ENCODE peak calls at places on chromosome 7, in nine cellular contexts. One of them, this sample, is unnamed.

GRCh38 chr7:50558380-50559051 is 6.7 kb downstream of the DDC start:
- DNase-seq in lower lobe of right lung: no peak
- DNase-seq in thyroid gland: no peak
- DNase-seq in cardiac muscle cell: no peak
- DNase-seq in colonic mucosa: no peak
- DNase-seq in psoas muscle: no peak
- DNase-seq in GM12865: no peak
- DNase-seq in endodermal cell: no peak
- DNase-seq in H1: no peak
- DNase-seq in this sample: no peak

GRCh38 chr7:91112902-91113321 is 151.3 kb upstream of the FZD1 start:
- DNase-seq in lower lobe of right lung: no peak
- DNase-seq in thyroid gland: no peak
- DNase-seq in cardiac muscle cell: no peak
- DNase-seq in colonic mucosa: no peak
- DNase-seq in psoas muscle: no peak
- DNase-seq in GM12865: no peak
- DNase-seq in endodermal cell: no peak
- DNase-seq in H1: no peak
- DNase-seq in this sample: peak; percentile 19

GRCh38 chr7:32891046-32891799 is at the start of gene KBTBD2:
- DNase-seq in lower lobe of right lung: peak; percentile 91
- DNase-seq in thyroid gland: peak; percentile 86
- DNase-seq in cardiac muscle cell: peak; percentile 91
- DNase-seq in colonic mucosa: peak; percentile 78
- DNase-seq in psoas muscle: peak; percentile 88
- DNase-seq in GM12865: peak; percentile 93
- DNase-seq in endodermal cell: peak; percentile 92
- DNase-seq in H1: peak; percentile 80
- DNase-seq in this sample: peak; percentile 94

GRCh38 chr7:24729365-24730017 is 27.8 kb downstream of the GSDME start:
- DNase-seq in lower lobe of right lung: no peak
- DNase-seq in thyroid gland: no peak
- DNase-seq in cardiac muscle cell: no peak
- DNase-seq in colonic mucosa: no peak
- DNase-seq in psoas muscle: no peak
- DNase-seq in GM12865: no peak
- DNase-seq in endodermal cell: no peak
- DNase-seq in H1: no peak
- DNase-seq in this sample: no peak

GRCh38 chr7:78530351-78530750 is 731.8 kb downstream of the PHTF2 start:
- DNase-seq in lower lobe of right lung: no peak
- DNase-seq in thyroid gland: no peak
- DNase-seq in cardiac muscle cell: no peak
- DNase-seq in colonic mucosa: no peak
- DNase-seq in psoas muscle: no peak
- DNase-seq in GM12865: no peak
- DNase-seq in endodermal cell: no peak
- DNase-seq in H1: no peak
- DNase-seq in this sample: peak; percentile 32

GRCh38 chr7:70674268-70675025 is 457.5 kb upstream of the GALNT17 start:
- DNase-seq in lower lobe of right lung: no peak
- DNase-seq in thyroid gland: no peak
- DNase-seq in cardiac muscle cell: no peak
- DNase-seq in colonic mucosa: no peak
- DNase-seq in psoas muscle: no peak
- DNase-seq in GM12865: no peak
- DNase-seq in endodermal cell: peak; percentile 76
- DNase-seq in H1: no peak
- DNase-seq in this sample: no peak

GRCh38 chr7:81684513-81685262 is 85.2 kb downstream of the HGF start:
- DNase-seq in lower lobe of right lung: peak; percentile 70
- DNase-seq in thyroid gland: peak; percentile 93
- DNase-seq in cardiac muscle cell: peak; percentile 60
- DNase-seq in colonic mucosa: peak; percentile 75
- DNase-seq in psoas muscle: peak; percentile 88
- DNase-seq in GM12865: peak; percentile 85
- DNase-seq in endodermal cell: no peak
- DNase-seq in H1: no peak
- DNase-seq in this sample: peak; percentile 100

GRCh38 chr7:30173058-30173897 is 38.5 kb downstream of the MTURN start:
- DNase-seq in lower lobe of right lung: peak; percentile 67
- DNase-seq in thyroid gland: peak; percentile 25
- DNase-seq in cardiac muscle cell: peak; percentile 73
- DNase-seq in colonic mucosa: peak; percentile 45
- DNase-seq in psoas muscle: peak; percentile 84
- DNase-seq in GM12865: no peak
- DNase-seq in endodermal cell: peak; percentile 55
- DNase-seq in H1: no peak
- DNase-seq in this sample: peak; percentile 98

GRCh38 chr7:101243786-101244384 is 996 bp downstream of the FIS1 start:
- DNase-seq in lower lobe of right lung: no peak
- DNase-seq in thyroid gland: no peak
- DNase-seq in cardiac muscle cell: no peak
- DNase-seq in colonic mucosa: peak; percentile 34
- DNase-seq in psoas muscle: no peak
- DNase-seq in GM12865: no peak
- DNase-seq in endodermal cell: peak; percentile 90
- DNase-seq in H1: peak; percentile 87
- DNase-seq in this sample: peak; percentile 43

GRCh38 chr7:64885520-64886240 is 17.4 kb upstream of the ZNF273 start:
- DNase-seq in lower lobe of right lung: no peak
- DNase-seq in thyroid gland: no peak
- DNase-seq in cardiac muscle cell: no peak
- DNase-seq in colonic mucosa: peak; percentile 11
- DNase-seq in psoas muscle: no peak
- DNase-seq in GM12865: no peak
- DNase-seq in endodermal cell: peak; percentile 9
- DNase-seq in H1: no peak
- DNase-seq in this sample: no peak

GRCh38 chr7:75979361-75980125 is 14.9 kb downstream of the TMEM120A start:
- DNase-seq in lower lobe of right lung: no peak
- DNase-seq in thyroid gland: no peak
- DNase-seq in cardiac muscle cell: no peak
- DNase-seq in colonic mucosa: peak; percentile 20
- DNase-seq in psoas muscle: no peak
- DNase-seq in GM12865: no peak
- DNase-seq in endodermal cell: peak; percentile 37
- DNase-seq in H1: no peak
- DNase-seq in this sample: no peak

GRCh38 chr7:106010331-106010730 is 47.3 kb downstream of the CDHR3 start:
- DNase-seq in lower lobe of right lung: no peak
- DNase-seq in thyroid gland: peak; percentile 40
- DNase-seq in cardiac muscle cell: no peak
- DNase-seq in colonic mucosa: no peak
- DNase-seq in psoas muscle: no peak
- DNase-seq in GM12865: no peak
- DNase-seq in endodermal cell: no peak
- DNase-seq in H1: no peak
- DNase-seq in this sample: peak; percentile 8

GRCh38 chr7:54839538-54840213 is 80.7 kb upstream of the SEC61G start:
- DNase-seq in lower lobe of right lung: peak; percentile 77
- DNase-seq in thyroid gland: peak; percentile 68
- DNase-seq in cardiac muscle cell: peak; percentile 29
- DNase-seq in colonic mucosa: peak; percentile 54
- DNase-seq in psoas muscle: peak; percentile 79
- DNase-seq in GM12865: peak; percentile 22
- DNase-seq in endodermal cell: peak; percentile 94
- DNase-seq in H1: peak; percentile 85
- DNase-seq in this sample: peak; percentile 75

GRCh38 chr7:56007167-56007652 is 42.8 kb downstream of the NIPSNAP2 start:
- DNase-seq in lower lobe of right lung: no peak
- DNase-seq in thyroid gland: no peak
- DNase-seq in cardiac muscle cell: peak; percentile 4
- DNase-seq in colonic mucosa: no peak
- DNase-seq in psoas muscle: no peak
- DNase-seq in GM12865: no peak
- DNase-seq in endodermal cell: no peak
- DNase-seq in H1: no peak
- DNase-seq in this sample: peak; percentile 15

GRCh38 chr7:48154792-48155413 is 16.4 kb upstream of the ABCA13 start:
- DNase-seq in lower lobe of right lung: no peak
- DNase-seq in thyroid gland: peak; percentile 10
- DNase-seq in cardiac muscle cell: peak; percentile 33
- DNase-seq in colonic mucosa: peak; percentile 81
- DNase-seq in psoas muscle: no peak
- DNase-seq in GM12865: peak; percentile 48
- DNase-seq in endodermal cell: peak; percentile 75
- DNase-seq in H1: no peak
- DNase-seq in this sample: no peak

GRCh38 chr7:100019908-100020307 is 4.5 kb downstream of the ZKSCAN1 start:
- DNase-seq in lower lobe of right lung: no peak
- DNase-seq in thyroid gland: peak; percentile 3
- DNase-seq in cardiac muscle cell: peak; percentile 21
- DNase-seq in colonic mucosa: no peak
- DNase-seq in psoas muscle: no peak
- DNase-seq in GM12865: no peak
- DNase-seq in endodermal cell: no peak
- DNase-seq in H1: no peak
- DNase-seq in this sample: no peak

GRCh38 chr7:118110178-118110577 is 73.8 kb upstream of the LSM8 start:
- DNase-seq in lower lobe of right lung: no peak
- DNase-seq in thyroid gland: no peak
- DNase-seq in cardiac muscle cell: no peak
- DNase-seq in colonic mucosa: no peak
- DNase-seq in psoas muscle: no peak
- DNase-seq in GM12865: no peak
- DNase-seq in endodermal cell: no peak
- DNase-seq in H1: no peak
- DNase-seq in this sample: no peak

GRCh38 chr7:90910136-90910535 is 314.0 kb downstream of the CDK14 start:
- DNase-seq in lower lobe of right lung: no peak
- DNase-seq in thyroid gland: no peak
- DNase-seq in cardiac muscle cell: no peak
- DNase-seq in colonic mucosa: no peak
- DNase-seq in psoas muscle: no peak
- DNase-seq in GM12865: no peak
- DNase-seq in endodermal cell: no peak
- DNase-seq in H1: no peak
- DNase-seq in this sample: no peak

GRCh38 chr7:97733276-97734206 is 1.7 kb downstream of the TAC1 start:
- DNase-seq in lower lobe of right lung: no peak
- DNase-seq in thyroid gland: no peak
- DNase-seq in cardiac muscle cell: peak; percentile 36
- DNase-seq in colonic mucosa: no peak
- DNase-seq in psoas muscle: no peak
- DNase-seq in GM12865: no peak
- DNase-seq in endodermal cell: peak; percentile 83
- DNase-seq in H1: peak; percentile 75
- DNase-seq in this sample: peak; percentile 5

DNA sequence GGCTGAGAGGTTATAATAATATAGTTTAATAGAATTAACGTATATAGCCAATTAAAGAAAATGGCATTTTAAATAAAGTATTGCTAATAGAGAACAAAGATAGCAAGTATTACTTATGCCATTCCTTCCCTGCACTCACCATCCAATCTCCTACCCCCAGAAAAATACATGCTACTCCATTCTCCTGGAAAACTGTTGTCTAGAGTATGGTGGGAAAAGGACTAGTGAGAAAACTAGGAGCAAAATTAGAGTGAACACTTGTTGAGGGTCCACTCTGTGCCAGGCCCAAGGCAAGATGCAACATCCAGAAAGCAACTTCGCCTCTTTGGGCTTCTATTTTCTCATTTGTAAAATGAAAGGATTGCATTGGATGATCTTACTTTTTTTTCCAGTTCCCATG is 149.1 kb downstream of the CPED1 start:
- DNase-seq in lower lobe of right lung: no peak
- DNase-seq in thyroid gland: no peak
- DNase-seq in cardiac muscle cell: no peak
- DNase-seq in colonic mucosa: no peak
- DNase-seq in psoas muscle: no peak
- DNase-seq in GM12865: no peak
- DNase-seq in endodermal cell: no peak
- DNase-seq in H1: no peak
- DNase-seq in this sample: no peak
- H3K4me3 ChIP-seq in lower lobe of right lung: no peak overlapping the region
- H3K4me3 ChIP-seq in thyroid gland: no peak overlapping the region
- H3K4me3 ChIP-seq in cardiac muscle cell: no peak overlapping the region
- H3K4me3 ChIP-seq in colonic mucosa: no peak overlapping the region
- H3K4me3 ChIP-seq in psoas muscle: no peak overlapping the region
- H3K4me3 ChIP-seq in GM12865: no peak overlapping the region
- H3K4me3 ChIP-seq in endodermal cell: no peak overlapping the region
- H3K4me3 ChIP-seq in H1: no peak overlapping the region
- H3K4me3 ChIP-seq in this sample: no peak overlapping the region

DNA sequence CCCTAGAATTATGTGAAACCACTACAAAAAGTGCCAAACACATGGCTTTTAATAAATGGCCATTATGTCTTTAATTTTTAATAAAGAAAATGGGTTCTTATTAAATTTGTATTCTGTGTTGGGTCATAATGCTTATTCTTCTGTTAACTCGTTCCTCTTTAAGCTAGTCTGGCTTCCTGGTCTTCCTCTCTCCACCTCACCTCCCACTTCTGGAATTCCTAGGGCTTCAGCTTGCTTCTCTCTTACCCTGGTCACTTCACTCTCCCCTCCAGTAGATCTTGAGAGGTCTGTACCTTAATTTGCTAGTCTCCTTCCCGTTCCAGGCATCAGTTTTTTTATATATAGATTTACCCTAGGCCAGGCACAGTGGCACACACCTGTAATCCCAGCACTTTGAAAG is 111.2 kb downstream of the RALA start:
- DNase-seq in lower lobe of right lung: no peak
- DNase-seq in thyroid gland: no peak
- DNase-seq in cardiac muscle cell: no peak
- DNase-seq in colonic mucosa: no peak
- DNase-seq in psoas muscle: no peak
- DNase-seq in GM12865: no peak
- DNase-seq in endodermal cell: no peak
- DNase-seq in H1: no peak
- DNase-seq in this sample: no peak
- H3K4me3 ChIP-seq in lower lobe of right lung: peak overlapping the region; percentile 68
- H3K4me3 ChIP-seq in thyroid gland: no peak overlapping the region
- H3K4me3 ChIP-seq in cardiac muscle cell: no peak overlapping the region
- H3K4me3 ChIP-seq in colonic mucosa: no peak overlapping the region
- H3K4me3 ChIP-seq in psoas muscle: peak overlapping the region; percentile 79
- H3K4me3 ChIP-seq in GM12865: peak overlapping the region; percentile 93
- H3K4me3 ChIP-seq in endodermal cell: peak overlapping the region; percentile 82
- H3K4me3 ChIP-seq in H1: peak overlapping the region; percentile 34
- H3K4me3 ChIP-seq in this sample: peak overlapping the region; percentile 82

GRCh38 chr7:93245525-93246432 is 13.6 kb downstream of the VPS50 start:
- DNase-seq in lower lobe of right lung: no peak
- DNase-seq in thyroid gland: no peak
- DNase-seq in cardiac muscle cell: peak; percentile 23
- DNase-seq in colonic mucosa: no peak
- DNase-seq in psoas muscle: no peak
- DNase-seq in GM12865: peak; percentile 23
- DNase-seq in endodermal cell: no peak
- DNase-seq in H1: no peak
- DNase-seq in this sample: peak; percentile 50
- H3K4me3 ChIP-seq in lower lobe of right lung: no peak overlapping the region
- H3K4me3 ChIP-seq in thyroid gland: no peak overlapping the region
- H3K4me3 ChIP-seq in cardiac muscle cell: no peak overlapping the region
- H3K4me3 ChIP-seq in colonic mucosa: no peak overlapping the region
- H3K4me3 ChIP-seq in psoas muscle: no peak overlapping the region
- H3K4me3 ChIP-seq in GM12865: no peak overlapping the region
- H3K4me3 ChIP-seq in endodermal cell: no peak overlapping the region
- H3K4me3 ChIP-seq in H1: no peak overlapping the region
- H3K4me3 ChIP-seq in this sample: peak overlapping the region; percentile 21

DNA sequence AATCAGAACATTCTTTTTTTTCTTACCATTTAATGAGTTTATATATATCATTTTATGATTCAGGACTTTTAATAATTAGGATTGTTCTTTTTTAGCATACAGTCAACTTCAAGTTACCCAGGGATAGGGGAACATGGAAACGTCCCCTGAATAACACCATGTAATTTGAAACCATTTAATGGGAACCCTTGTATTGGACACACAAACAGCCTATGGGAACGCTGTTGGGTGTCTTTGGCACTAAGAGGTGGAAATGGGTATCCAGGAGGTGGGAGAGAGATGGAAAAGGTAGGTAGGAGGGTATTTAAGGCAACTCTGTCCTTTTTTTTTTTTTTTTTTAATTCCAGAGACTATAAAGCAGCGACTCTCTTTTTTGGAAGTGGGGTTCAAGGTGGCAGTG is 2.6 kb downstream of the LUC7L2 start:
- DNase-seq in lower lobe of right lung: no peak
- DNase-seq in thyroid gland: no peak
- DNase-seq in cardiac muscle cell: peak; percentile 45
- DNase-seq in colonic mucosa: no peak
- DNase-seq in psoas muscle: no peak
- DNase-seq in GM12865: no peak
- DNase-seq in endodermal cell: no peak
- DNase-seq in H1: no peak
- DNase-seq in this sample: no peak
- H3K4me3 ChIP-seq in lower lobe of right lung: no peak overlapping the region
- H3K4me3 ChIP-seq in thyroid gland: no peak overlapping the region
- H3K4me3 ChIP-seq in cardiac muscle cell: peak overlapping the region; percentile 72
- H3K4me3 ChIP-seq in colonic mucosa: no peak overlapping the region
- H3K4me3 ChIP-seq in psoas muscle: peak overlapping the region; percentile 94
- H3K4me3 ChIP-seq in GM12865: peak overlapping the region; percentile 88
- H3K4me3 ChIP-seq in endodermal cell: peak overlapping the region; percentile 95
- H3K4me3 ChIP-seq in H1: no peak overlapping the region
- H3K4me3 ChIP-seq in this sample: no peak overlapping the region